ENCODE peak calls at places on chromosomes 3 and 15, in seven cellular contexts. S is transverse colon, L is sigmoid colon, F is H54, Y is stomach, P is esophagus muscularis mucosa, W is esophagus squamous epithelium. O is an unnamed sample.

GRCh38 chr3:189981668-189982067 is 139.0 kb downstream of the P3H2 start:
- DNase-seq in S (no peak), L (peak), F (peak), Y (no peak), P (no peak), W (no peak), O (no peak)

GRCh38 chr15:85607842-85608241 is 186.9 kb downstream of the KLHL25 start:
- DNase-seq in S (no peak), L (no peak), F (no peak), Y (no peak), P (no peak), W (no peak), O (no peak)

GRCh38 chr3:139718415-139718814 is 40.6 kb upstream of the NMNAT3 start:
- DNase-seq in S (peak), L (no peak), F (peak), Y (no peak), P (no peak), W (no peak), O (no peak)

GRCh38 chr3:41833628-41834027 is 128.3 kb downstream of the ULK4 start:
- DNase-seq in S (no peak), L (no peak), F (no peak), Y (no peak), P (no peak), W (no peak), O (no peak)

GRCh38 chr3:102113421-102114041 is 264.2 kb downstream of the NFKBIZ start:
- DNase-seq in S (no peak), L (peak), F (no peak), Y (no peak), P (no peak), W (no peak), O (no peak)

GRCh38 chr15:70761046-70761445 is 2.3 kb downstream of the UACA start:
- DNase-seq in S (no peak), L (no peak), F (no peak), Y (no peak), P (no peak), W (no peak), O (no peak)

GRCh38 chr3:54042259-54042823 is 80.0 kb upstream of the CACNA2D3 start:
- DNase-seq in S (no peak), L (no peak), F (no peak), Y (no peak), P (no peak), W (no peak), O (no peak)

GRCh38 chr3:43153189-43154083 is 47.6 kb upstream of the POMGNT2 start:
- DNase-seq in S (peak), L (peak), F (no peak), Y (no peak), P (peak), W (no peak), O (no peak)

GRCh38 chr3:21562225-21562624 is 188.8 kb downstream of the ZNF385D start:
- DNase-seq in S (no peak), L (no peak), F (no peak), Y (no peak), P (no peak), W (no peak), O (no peak)

GRCh38 chr15:69160976-69161877 is 792 bp downstream of the GLCE start:
- DNase-seq in S (peak), L (peak), F (no peak), Y (peak), P (no peak), W (no peak), O (peak)

GRCh38 chr3:15815696-15816095 is 17.9 kb upstream of the ANKRD28 start:
- DNase-seq in S (no peak), L (no peak), F (no peak), Y (no peak), P (no peak), W (no peak), O (peak)

GRCh38 chr15:50636146-50636545 is 50.5 kb downstream of the TRPM7 start:
- DNase-seq in S (no peak), L (no peak), F (no peak), Y (no peak), P (no peak), W (no peak), O (no peak)

GRCh38 chr3:197428117-197428761 is 127.5 kb downstream of the BDH1 start:
- DNase-seq in S (peak), L (no peak), F (peak), Y (peak), P (no peak), W (no peak), O (no peak)

GRCh38 chr3:71339049-71339448 is 244.5 kb downstream of the FOXP1 start:
- DNase-seq in S (no peak), L (no peak), F (no peak), Y (no peak), P (no peak), W (no peak), O (no peak)

GRCh38 chr3:161104561-161105551 is at the start of gene B3GALNT1:
- DNase-seq in S (peak), L (peak), F (no peak), Y (peak), P (no peak), W (no peak), O (peak)

GRCh38 chr15:71071529-71071928 is 43.7 kb upstream of the THSD4 start:
- DNase-seq in S (no peak), L (no peak), F (no peak), Y (no peak), P (no peak), W (no peak), O (no peak)

GRCh38 chr15:39564972-39565665 is 15.8 kb upstream of the THBS1 start:
- DNase-seq in S (no peak), L (no peak), F (no peak), Y (no peak), P (peak), W (no peak), O (no peak)

GRCh38 chr3:3714572-3714971 is 84.7 kb upstream of the LRRN1 start:
- DNase-seq in S (no peak), L (no peak), F (no peak), Y (no peak), P (no peak), W (no peak), O (no peak)

GRCh38 chr3:156317457-156317856 is 197.1 kb downstream of the KCNAB1 start:
- DNase-seq in S (no peak), L (no peak), F (peak), Y (no peak), P (no peak), W (no peak), O (no peak)

GRCh38 chr3:183180765-183181295 is 18.3 kb upstream of the LAMP3 start:
- DNase-seq in S (no peak), L (no peak), F (no peak), Y (no peak), P (no peak), W (no peak), O (no peak)

GRCh38 chr3:67381667-67382272 is 272.6 kb downstream of the SUCLG2 start:
- DNase-seq in S (no peak), L (no peak), F (no peak), Y (no peak), P (no peak), W (no peak), O (peak)

GRCh38 chr15:69958494-69959134 is 139.1 kb downstream of the TLE3 start:
- DNase-seq in S (no peak), L (no peak), F (no peak), Y (no peak), P (peak), W (no peak), O (no peak)

GRCh38 chr15:40452296-40453090 is 11.7 kb downstream of the BAHD1 start:
- DNase-seq in S (no peak), L (no peak), F (no peak), Y (no peak), P (no peak), W (no peak), O (no peak)

GRCh38 chr3:44596631-44597030 is 11.9 kb downstream of the ZNF660 start:
- DNase-seq in S (no peak), L (no peak), F (no peak), Y (no peak), P (no peak), W (no peak), O (no peak)

GRCh38 chr3:177106184-177106583 is 91.1 kb downstream of the TBL1XR1 start:
- DNase-seq in S (no peak), L (no peak), F (no peak), Y (no peak), P (no peak), W (no peak), O (no peak)

GRCh38 chr3:128313181-128313725 is 153.4 kb downstream of the DNAJB8 start:
- DNase-seq in S (no peak), L (no peak), F (no peak), Y (no peak), P (no peak), W (no peak), O (no peak)

GRCh38 chr3:102089904-102090492 is 240.7 kb downstream of the NFKBIZ start:
- DNase-seq in S (peak), L (no peak), F (no peak), Y (no peak), P (no peak), W (no peak), O (no peak)

GRCh38 chr3:25430942-25431570 is 3.0 kb downstream of the RARB start:
- DNase-seq in S (no peak), L (no peak), F (no peak), Y (no peak), P (no peak), W (no peak), O (no peak)

GRCh38 chr3:34198309-34198708 is 399.9 kb downstream of the PDCD6IP start:
- DNase-seq in S (no peak), L (no peak), F (no peak), Y (no peak), P (no peak), W (no peak), O (no peak)

GRCh38 chr3:45948409-45948808 is 5.1 kb downstream of the CXCR6 start:
- DNase-seq in S (no peak), L (no peak), F (no peak), Y (no peak), P (no peak), W (no peak), O (no peak)

GRCh38 chr3:73029321-73029796 is 32.1 kb upstream of the EBLN2 start:
- DNase-seq in S (no peak), L (no peak), F (peak), Y (no peak), P (no peak), W (no peak), O (no peak)

GRCh38 chr3:33758874-33759273 is 39.6 kb upstream of the PDCD6IP start:
- DNase-seq in S (no peak), L (no peak), F (no peak), Y (no peak), P (no peak), W (no peak), O (no peak)

GRCh38 chr3:48428088-48428862 is 1.6 kb downstream of the PLXNB1 start:
- DNase-seq in S (peak), L (peak), F (no peak), Y (peak), P (no peak), W (no peak), O (no peak)
- TF ChIP-seq POLR2A in S (peak), L (no peak), F (no peak), Y (no peak), P (no peak), W (no peak), O (no peak)

DNA sequence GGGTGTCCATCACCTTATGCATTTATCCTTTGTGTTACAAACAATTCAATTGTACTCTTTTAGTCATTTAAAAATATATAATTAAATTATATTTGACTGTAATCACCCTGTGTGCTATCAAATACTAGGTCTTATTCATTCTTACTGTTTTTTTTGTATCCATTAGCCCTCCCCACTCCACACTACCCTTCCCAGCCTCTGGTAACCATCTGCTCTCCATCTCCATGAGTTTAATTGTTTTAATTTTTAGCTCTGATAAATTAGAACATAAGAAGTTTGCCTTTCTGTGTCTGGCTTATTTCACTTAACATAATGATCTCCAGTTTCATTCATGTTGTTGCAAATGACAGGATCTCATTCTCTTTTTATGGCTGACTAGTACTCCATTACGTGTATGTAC is 16.8 kb downstream of the C3orf20 start:
- DNase-seq in S (no peak), L (no peak), F (no peak), Y (no peak), P (no peak), W (no peak), O (no peak)
- TF ChIP-seq POLR2A in S (no peak), L (no peak), F (no peak), Y (no peak), P (no peak), W (no peak), O (no peak)

GRCh38 chr3:188152660-188153497 is 1.1 kb upstream of the LPP start:
- DNase-seq in S (peak), L (peak), F (peak), Y (peak), P (no peak), W (no peak), O (no peak)

GRCh38 chr3:188156051-188156450 is 2.1 kb downstream of the LPP start:
- DNase-seq in S (no peak), L (no peak), F (no peak), Y (no peak), P (no peak), W (no peak), O (no peak)

GRCh38 chr3:188153498-188153948 is 434 bp upstream of the LPP start:
- DNase-seq in S (peak), L (peak), F (peak), Y (peak), P (peak), W (peak), O (peak)

GRCh38 chr3:188153949-188154757 is at the start of gene LPP:
- DNase-seq in S (peak), L (peak), F (peak), Y (peak), P (peak), W (peak), O (peak)

DNA sequence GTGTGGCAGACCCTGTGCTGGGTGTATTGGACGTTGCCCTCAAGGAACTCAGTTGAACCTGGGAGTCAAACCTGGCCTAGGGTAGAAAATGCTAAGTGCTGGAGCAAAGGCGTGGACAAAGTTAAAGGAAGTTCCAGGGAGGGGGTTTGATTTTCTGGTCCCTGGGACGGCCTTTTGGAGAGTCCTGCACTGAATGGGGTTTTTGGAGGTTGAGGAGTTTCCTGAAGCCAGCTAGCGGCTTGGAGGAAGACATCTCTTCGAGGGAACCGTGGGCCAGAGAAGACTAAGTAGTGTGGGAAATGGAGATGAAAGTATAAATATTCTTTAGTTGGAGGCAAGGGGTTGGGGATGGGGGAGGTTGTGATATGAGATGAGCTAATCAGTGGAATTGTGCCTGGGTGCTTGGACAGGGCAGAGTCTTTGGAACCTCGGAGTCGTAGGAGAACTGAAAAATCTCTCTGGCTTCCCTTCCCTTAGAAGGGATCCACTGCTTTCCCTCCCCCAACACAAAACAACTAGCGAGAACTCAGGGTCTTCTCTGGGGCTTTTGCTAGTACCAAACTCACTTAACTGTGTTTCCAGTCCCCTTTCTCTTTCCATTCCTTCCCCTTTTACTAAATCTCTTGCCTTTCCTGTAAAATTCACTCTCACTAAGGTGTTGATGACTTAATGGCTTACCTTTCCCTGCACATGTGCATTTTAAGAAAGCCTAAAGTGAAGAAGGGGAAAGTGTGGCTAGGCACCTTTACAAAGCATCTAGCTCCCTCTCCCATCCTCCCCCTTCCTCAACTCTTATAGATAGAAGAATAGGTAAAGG is 1.0 kb downstream of the LPP start:
- DNase-seq in S (peak), L (no peak), F (no peak), Y (no peak), P (no peak), W (no peak), O (no peak)
- TF ChIP-seq POLR2A in S (no peak), L (no peak), F (no peak), Y (no peak), P (no peak), W (no peak), O (no peak)

GRCh38 chr3:169363318-169363717 is 300.2 kb downstream of the MECOM start:
- DNase-seq in S (peak), L (no peak), F (no peak), Y (no peak), P (no peak), W (no peak), O (no peak)

GRCh38 chr3:169365993-169366915 is 297.3 kb downstream of the MECOM start:
- DNase-seq in S (no peak), L (no peak), F (no peak), Y (peak), P (no peak), W (no peak), O (no peak)

GRCh38 chr3:169362261-169362660 is 301.3 kb downstream of the MECOM start:
- DNase-seq in S (peak), L (no peak), F (no peak), Y (peak), P (no peak), W (no peak), O (peak)

GRCh38 chr3:169362872-169363271 is 300.6 kb downstream of the MECOM start:
- DNase-seq in S (no peak), L (no peak), F (no peak), Y (no peak), P (no peak), W (no peak), O (no peak)

DNA sequence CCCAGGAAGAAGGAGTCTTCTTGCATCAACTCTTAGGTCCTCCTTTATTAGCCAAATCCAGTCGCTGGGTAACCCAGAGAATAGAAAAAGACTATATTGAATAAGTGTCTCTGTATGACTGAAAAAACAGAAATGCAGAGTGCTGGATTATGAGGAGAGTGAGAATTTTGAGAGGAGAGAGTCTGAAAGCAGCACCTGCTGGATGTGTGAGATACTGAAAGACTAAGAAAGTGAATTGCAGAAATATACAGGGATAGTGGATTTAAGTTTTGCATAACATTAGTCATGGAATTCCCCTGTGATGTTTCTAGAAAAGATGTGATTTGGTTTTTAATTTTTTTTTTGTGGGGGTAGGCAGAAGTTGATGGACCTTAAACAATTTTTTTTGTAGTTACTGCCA is 296.5 kb downstream of the MECOM start:
- DNase-seq in S (no peak), L (no peak), F (no peak), Y (no peak), P (no peak), W (no peak), O (no peak)
- TF ChIP-seq POLR2A in S (no peak), L (no peak), F (no peak), Y (no peak), P (no peak), W (no peak), O (no peak)

GRCh38 chr3:12963184-12963868 is 109.9 kb downstream of the IQSEC1 start:
- DNase-seq in S (no peak), L (no peak), F (no peak), Y (no peak), P (no peak), W (no peak), O (no peak)

GRCh38 chr3:12964713-12965612 is 108.3 kb downstream of the IQSEC1 start:
- DNase-seq in S (no peak), L (no peak), F (no peak), Y (no peak), P (no peak), W (no peak), O (no peak)

GRCh38 chr3:12962292-12962691 is 110.9 kb downstream of the IQSEC1 start:
- DNase-seq in S (no peak), L (no peak), F (no peak), Y (no peak), P (no peak), W (no peak), O (no peak)

GRCh38 chr3:12965999-12966846 is 107.0 kb downstream of the IQSEC1 start:
- DNase-seq in S (no peak), L (no peak), F (no peak), Y (no peak), P (no peak), W (no peak), O (peak)

DNA sequence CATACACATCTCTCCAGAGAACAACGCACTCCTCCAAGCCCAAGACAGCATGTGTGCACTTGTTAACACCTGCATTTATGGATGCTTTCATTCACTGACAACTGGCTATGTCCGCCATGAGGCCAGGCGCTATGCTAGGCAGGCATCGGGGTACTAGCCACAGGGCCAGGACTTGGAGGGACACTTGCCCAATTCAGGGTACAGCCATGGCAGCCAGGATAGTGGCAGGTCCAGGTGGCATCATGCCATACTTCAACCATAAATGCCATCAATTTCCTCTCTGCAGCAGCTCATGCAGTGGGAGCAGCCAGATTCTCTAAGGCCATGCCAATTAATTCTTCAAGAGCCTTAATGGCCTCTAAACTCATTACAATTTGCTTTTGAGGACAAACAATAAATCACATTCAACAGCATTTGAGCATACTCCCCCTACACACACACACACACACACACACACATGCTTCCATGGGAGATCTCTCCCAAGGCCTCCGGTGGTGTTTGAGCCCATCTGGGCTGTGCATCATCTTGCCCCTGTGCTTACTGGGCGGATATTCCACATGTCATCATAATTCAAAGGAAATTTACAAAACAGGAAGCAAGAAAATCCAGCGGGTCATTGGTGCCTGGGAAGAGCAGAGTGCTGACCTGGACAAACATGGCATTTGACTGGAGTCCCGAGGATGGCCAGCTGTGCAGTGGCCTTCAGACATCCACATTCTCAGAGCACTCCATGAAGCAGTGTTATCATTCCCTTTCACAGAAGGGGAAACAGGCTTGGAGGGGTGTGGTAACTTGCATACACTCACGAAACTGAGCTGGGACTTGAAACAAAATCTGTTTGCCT is 109.1 kb downstream of the IQSEC1 start:
- DNase-seq in S (no peak), L (no peak), F (no peak), Y (no peak), P (no peak), W (no peak), O (peak)
- TF ChIP-seq POLR2A in S (no peak), L (no peak), F (no peak), Y (no peak), P (no peak), W (no peak), O (no peak)

GRCh38 chr3:31958721-31959152 is 22.3 kb downstream of the OSBPL10 start:
- DNase-seq in S (no peak), L (no peak), F (no peak), Y (no peak), P (peak), W (no peak), O (no peak)
- TF ChIP-seq POLR2A in S (no peak), L (no peak), F (no peak), Y (no peak), P (no peak), W (no peak), O (no peak)

O was measured in erythroblast.